ENCODE peak calls at places on chromosomes 4 and X, in five cellular contexts. C, D, O, P and Z are unnamed samples.

GRCh38 chr4:46124773-46125172 is 919 bp upstream of the GABRG1 start:
- DNase-seq in C (no peak), D (no peak), O (no peak), P (peak), Z (peak)

GRCh38 chrX:47991263-47992092 is 12.3 kb downstream of the ZNF182 start:
- DNase-seq in D (peak), C (no peak), P (no peak), O (no peak), Z (peak)

GRCh38 chr4:102454278-102454677 is 46.9 kb upstream of the NFKB1 start:
- DNase-seq in O (no peak), D (no peak), P (no peak), C (no peak), Z (no peak)

GRCh38 chr4:11650801-11651596 is 222.3 kb upstream of the HS3ST1 start:
- DNase-seq in D (peak), P (no peak), O (no peak), C (no peak), Z (peak)

GRCh38 chr4:145234086-145234694 is 53.8 kb upstream of the OTUD4 start:
- DNase-seq in D (peak), C (no peak), P (no peak), O (no peak), Z (peak)

GRCh38 chr4:6475492-6476020 is 3.1 kb upstream of the PPP2R2C start:
- DNase-seq in C (no peak), O (no peak), D (no peak), P (peak), Z (no peak)

GRCh38 chr4:138241281-138242075 is 671 bp downstream of the SLC7A11 start:
- DNase-seq in C (no peak), P (no peak), O (no peak), D (peak), Z (peak)

GRCh38 chr4:28073860-28074555 is 1213.4 kb downstream of the STIM2 start:
- DNase-seq in P (no peak), C (no peak), O (no peak), D (no peak), Z (no peak)

GRCh38 chr4:8695237-8696219 is 103.0 kb downstream of the CPZ start:
- DNase-seq in D (no peak), P (peak), O (peak), C (no peak), Z (no peak)

GRCh38 chr4:162837679-162838078 is 329.0 kb downstream of the NAF1 start:
- DNase-seq in C (no peak), O (no peak), P (no peak), D (no peak), Z (no peak)

GRCh38 chrX:30577362-30577961 is at the start of gene TASL:
- DNase-seq in O (no peak), C (no peak), P (no peak), D (no peak), Z (no peak)

GRCh38 chr4:76311896-76312331 is 5.4 kb downstream of the STBD1 start:
- DNase-seq in O (no peak), D (peak), C (peak), P (no peak), Z (no peak)

GRCh38 chr4:186485621-186486062 is 69.7 kb downstream of the MTNR1A start:
- DNase-seq in C (no peak), P (no peak), D (peak), O (peak), Z (peak)
- H3K4me3 ChIP-seq in C (peak), P (peak), D (peak), O (peak), Z (peak)

DNA sequence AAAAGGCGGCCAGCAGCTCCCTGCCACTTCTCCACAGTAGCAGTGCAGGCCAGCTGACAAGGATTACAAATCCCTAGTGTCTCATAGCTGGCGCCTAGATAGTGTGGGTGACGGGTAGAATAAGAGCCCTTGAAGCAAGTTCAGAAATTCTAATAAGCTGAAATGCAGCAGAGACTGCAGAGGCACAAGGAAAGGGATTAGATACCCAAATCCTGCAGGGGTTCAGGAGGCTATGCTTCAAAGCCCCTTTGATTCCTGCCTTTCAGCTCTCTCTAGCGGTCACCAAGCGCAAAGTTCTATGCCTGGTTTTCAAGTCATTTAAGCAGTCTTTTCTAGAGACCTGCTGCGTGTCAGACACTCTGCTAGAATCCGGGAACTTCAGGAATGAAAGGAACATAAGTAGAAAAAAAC is 79.2 kb downstream of the RLIM start:
- DNase-seq in P (no peak), C (no peak), O (no peak), D (peak), Z (peak)
- TF ChIP-seq CTCF in P (no peak), C (peak), O (peak), D (peak), Z (peak)

GRCh38 chr4:48985602-48985975 is 486 bp upstream of the CWH43 start:
- DNase-seq in D (no peak), O (no peak), P (no peak), C (no peak), Z (no peak)
- H3K4me3 ChIP-seq in D (no peak), O (no peak), P (no peak), C (peak), Z (no peak)

DNA sequence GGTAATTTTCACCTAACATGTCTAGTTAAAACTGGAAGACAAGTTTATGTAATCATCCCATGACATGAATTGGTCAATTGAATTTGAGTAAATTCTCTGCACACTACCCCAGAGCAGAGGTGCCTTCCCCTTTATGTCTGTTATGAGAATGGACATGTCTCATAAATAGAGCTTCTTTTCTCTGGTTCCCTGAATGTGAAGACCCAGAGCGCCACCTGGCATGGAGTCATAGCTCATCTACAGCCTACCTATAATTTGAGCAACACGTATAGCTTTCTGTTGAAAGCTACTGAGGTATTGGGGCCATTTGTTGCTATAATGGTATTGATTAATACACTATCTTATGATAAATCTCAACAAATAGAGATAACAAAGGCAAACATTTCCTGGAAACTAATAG is 626.5 kb upstream of the GALNTL6 start:
- DNase-seq in O (no peak), P (no peak), C (no peak), D (no peak), Z (no peak)
- TF ChIP-seq CTCF in O (no peak), P (no peak), C (no peak), D (no peak), Z (no peak)

GRCh38 chrX:129933700-129934099 is 27.7 kb downstream of the UTP14A start:
- DNase-seq in C (no peak), O (no peak), D (no peak), P (no peak), Z (no peak)
- H3K4me3 ChIP-seq in C (no peak), O (no peak), D (no peak), P (no peak), Z (no peak)

GRCh38 chrX:45783002-45783401 is 582.3 kb upstream of the DIPK2B start:
- DNase-seq in O (no peak), P (no peak), C (no peak), D (no peak), Z (no peak)

GRCh38 chrX:45784590-45784989 is 583.9 kb upstream of the DIPK2B start:
- DNase-seq in O (no peak), P (no peak), D (no peak), C (no peak), Z (no peak)

GRCh38 chrX:45778621-45779020 is 577.9 kb upstream of the DIPK2B start:
- DNase-seq in C (no peak), O (no peak), P (no peak), D (peak), Z (no peak)

DNA sequence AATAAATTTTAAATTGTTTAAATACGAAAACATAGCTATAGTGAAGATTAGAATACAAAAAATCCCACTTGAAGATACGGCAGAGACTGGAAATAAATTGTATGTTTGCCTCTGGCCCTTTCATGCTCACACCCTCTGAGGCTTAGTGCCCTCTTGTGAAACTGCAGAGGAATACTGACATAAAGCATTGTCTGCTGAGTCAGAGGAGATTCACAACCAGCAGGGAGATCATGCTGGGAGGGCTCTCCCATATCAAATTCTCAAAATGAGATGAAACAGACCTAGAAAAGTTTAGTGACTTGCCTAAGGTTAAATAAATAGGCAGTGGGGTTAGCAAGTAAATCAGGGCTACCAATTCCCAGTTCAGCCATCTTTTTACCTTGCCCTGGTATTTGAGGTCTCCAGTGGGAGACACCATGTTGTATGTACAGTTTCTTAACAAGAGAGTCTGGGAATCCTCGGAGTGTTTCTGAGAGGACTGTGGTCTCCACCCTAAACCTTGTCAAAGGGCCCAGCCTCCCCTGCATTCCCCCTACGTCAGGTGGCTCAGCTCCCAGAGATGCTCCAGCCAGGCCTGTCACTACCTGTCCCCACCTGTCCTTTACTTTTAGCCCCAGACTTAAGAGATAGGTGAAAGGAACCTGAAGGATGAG is 581.4 kb upstream of the DIPK2B start:
- DNase-seq in P (no peak), O (no peak), C (no peak), D (peak), Z (peak)
- TF ChIP-seq CTCF in P (no peak), O (peak), C (peak), D (peak), Z (peak)

GRCh38 chr4:127624176-127624575 is 8.6 kb upstream of the INTU start:
- DNase-seq in D (peak), P (no peak), O (no peak), C (no peak), Z (no peak)

GRCh38 chr4:127622621-127622922 is 10.2 kb upstream of the INTU start:
- DNase-seq in C (no peak), D (no peak), O (no peak), P (no peak), Z (no peak)

GRCh38 chr4:127622923-127623754 is 9.6 kb upstream of the INTU start:
- DNase-seq in C (peak), O (no peak), P (peak), D (peak), Z (peak)

GRCh38 chr4:127618427-127618826 is 14.3 kb upstream of the INTU start:
- DNase-seq in O (no peak), P (no peak), C (no peak), D (no peak), Z (no peak)

GRCh38 chr4:127623755-127624087 is 9.0 kb upstream of the INTU start:
- DNase-seq in O (no peak), C (no peak), D (peak), P (no peak), Z (peak)
- H3K4me3 ChIP-seq in O (peak), C (peak), D (peak), P (peak), Z (peak)

GRCh38 chrX:103513067-103513466 is 6.2 kb downstream of the RAB40A start:
- DNase-seq in O (no peak), D (no peak), C (no peak), P (no peak), Z (no peak)
- TF ChIP-seq CTCF in O (no peak), D (no peak), C (no peak), P (no peak), Z (no peak)

GRCh38 chrX:149807747-149808458 is 26.2 kb downstream of the MAGEA9 start:
- DNase-seq in C (no peak), O (no peak), P (no peak), D (no peak), Z (no peak)

GRCh38 chrX:149803458-149804062 is 21.8 kb downstream of the MAGEA9 start:
- DNase-seq in O (no peak), P (peak), C (no peak), D (no peak), Z (no peak)

GRCh38 chrX:149799095-149799721 is 17.5 kb downstream of the MAGEA9 start:
- DNase-seq in O (no peak), D (no peak), C (no peak), P (no peak), Z (no peak)

DNA sequence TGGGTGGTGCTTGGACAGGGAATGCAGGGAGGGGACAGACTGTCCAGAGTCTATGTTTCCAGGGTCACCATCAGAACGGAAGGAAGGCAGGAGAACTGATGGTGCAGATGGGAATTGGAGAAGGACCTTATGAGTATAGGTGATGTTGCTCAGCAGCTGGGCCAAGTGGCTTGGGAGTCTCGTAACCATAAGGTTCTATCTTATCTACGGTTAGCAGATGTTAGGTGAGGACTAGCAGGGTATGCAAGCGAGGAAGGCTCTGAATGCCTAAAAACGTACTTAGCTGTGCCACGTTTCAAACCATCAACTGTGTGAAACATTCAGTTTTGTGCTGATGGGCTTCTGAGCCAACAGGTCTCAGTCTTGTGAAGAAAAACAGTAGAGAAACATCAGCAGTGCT is 22.4 kb downstream of the MAGEA9 start:
- DNase-seq in P (no peak), O (no peak), C (no peak), D (no peak), Z (no peak)
- H3K4me3 ChIP-seq in P (no peak), O (no peak), C (no peak), D (no peak), Z (no peak)

GRCh38 chr4:151167561-151167960 is 68.1 kb downstream of the RPS3A start:
- DNase-seq in P (no peak), D (no peak), O (no peak), C (no peak), Z (no peak)
- TF ChIP-seq CTCF in P (no peak), D (no peak), O (no peak), C (no peak), Z (no peak)